ENCODE peak calls at places on chromosomes 1 and 21, in four cellular contexts. D is foreskin fibroblast; T is GM04504; O is stimulated activated CD4-positive, alpha-beta T cell treated with anti-CD3 and anti-CD28 coated beads, Interleukin-4, amount 100 ng/mL, for 24 hours. S is an unnamed sample.

GRCh38 chr21:43930074-43930847 is 65.2 kb downstream of the AGPAT3 start:
- DNase-seq in O (no peak), D (no peak), T (no peak), S (no peak)

GRCh38 chr1:214859647-214860046 is 222.9 kb upstream of the KCNK2 start:
- DNase-seq in T (no peak), O (no peak), D (no peak), S (no peak)

GRCh38 chr21:22154579-22155274 is 1156.5 kb downstream of the NCAM2 start:
- DNase-seq in T (no peak), O (no peak), D (no peak), S (no peak)

GRCh38 chr1:153617677-153618076 is 1.6 kb upstream of the S100A14 start:
- DNase-seq in O (peak), T (peak), D (no peak), S (no peak)

GRCh38 chr1:36436820-36437219 is 13.4 kb downstream of the OSCP1 start:
- DNase-seq in D (no peak), O (no peak), T (no peak), S (no peak)

GRCh38 chr1:86846166-86846647 is 67.7 kb downstream of the SELENOF start:
- DNase-seq in D (peak), O (no peak), T (peak), S (peak)

GRCh38 chr1:227192163-227192562 is 126.1 kb downstream of the CDC42BPA start:
- DNase-seq in D (peak), O (peak), T (peak), S (peak)

GRCh38 chr1:88985033-88985432 is 7.4 kb downstream of the KYAT3 start:
- DNase-seq in D (peak), O (no peak), T (peak), S (no peak)

GRCh38 chr1:205578780-205579571 is 52.8 kb downstream of the ELK4 start:
- DNase-seq in T (no peak), O (no peak), D (no peak), S (no peak)

GRCh38 chr1:40948741-40949528 is 30.6 kb upstream of the CTPS1 start:
- DNase-seq in O (peak), T (no peak), D (peak), S (no peak)

GRCh38 chr1:15251807-15252546 is 5.0 kb downstream of the FHAD1 start:
- DNase-seq in O (no peak), T (no peak), D (no peak), S (no peak)

GRCh38 chr21:29676395-29676794 is 263.4 kb downstream of the GRIK1 start:
- DNase-seq in D (no peak), O (no peak), T (no peak), S (no peak)

GRCh38 chr1:27570383-27570755 is 33.6 kb downstream of the AHDC1 start:
- DNase-seq in T (no peak), D (no peak), O (no peak), S (no peak)

GRCh38 chr21:40254540-40255455 is 387.6 kb downstream of the PCP4 start:
- DNase-seq in D (no peak), T (no peak), O (no peak), S (peak)

GRCh38 chr1:6612641-6613360 is 730 bp upstream of the PHF13 start:
- DNase-seq in D (peak), O (peak), T (peak), S (no peak)

GRCh38 chr1:60227581-60228252 is 154.1 kb upstream of the C1orf87 start:
- DNase-seq in T (peak), D (no peak), O (no peak), S (no peak)

GRCh38 chr1:116826818-116827606 is 72.8 kb downstream of the CD2 start:
- DNase-seq in T (no peak), O (peak), D (no peak), S (no peak)

GRCh38 chr1:78331799-78332198 is 159.0 kb upstream of the PTGFR start:
- DNase-seq in T (no peak), D (no peak), O (no peak), S (no peak)

GRCh38 chr1:58575831-58576726 is 973 bp downstream of the TACSTD2 start:
- DNase-seq in D (no peak), O (no peak), T (no peak), S (no peak)

GRCh38 chr21:36127250-36127904 is 7.5 kb upstream of the CBR3 start:
- DNase-seq in D (no peak), T (no peak), O (no peak), S (no peak)

GRCh38 chr1:18256318-18257235 is 149.0 kb downstream of the IGSF21 start:
- DNase-seq in O (peak), D (no peak), T (no peak), S (no peak)

GRCh38 chr1:155085504-155086181 is 7.0 kb downstream of the EFNA3 start:
- DNase-seq in O (peak), T (no peak), D (no peak), S (no peak)

GRCh38 chr1:109193653-109194590 is 19.8 kb upstream of the SARS1 start:
- DNase-seq in T (no peak), O (peak), D (no peak), S (no peak)

GRCh38 chr1:39293375-39294070 is 89.0 kb downstream of the MACF1 start:
- DNase-seq in O (no peak), T (peak), D (peak), S (no peak)

GRCh38 chr1:11913291-11913690 is 12.9 kb downstream of the KIAA2013 start:
- DNase-seq in T (no peak), O (no peak), D (no peak), S (no peak)

GRCh38 chr1:211870156-211870555 is 39.6 kb upstream of the LPGAT1 start:
- DNase-seq in T (no peak), D (peak), O (no peak), S (no peak)

GRCh38 chr1:226443033-226443432 is 35.1 kb upstream of the PARP1 start:
- DNase-seq in T (no peak), O (no peak), D (no peak), S (no peak)

GRCh38 chr1:17439250-17440073 is at the start of gene RCC2:
- DNase-seq in D (peak), T (no peak), O (peak), S (no peak)

GRCh38 chr1:27318596-27318995 is 3.4 kb upstream of the TMEM222 start:
- DNase-seq in T (peak), D (peak), O (no peak), S (no peak)

GRCh38 chr1:224175615-224176014 is 7.4 kb upstream of the DEGS1 start:
- DNase-seq in T (no peak), D (no peak), O (peak), S (no peak)

S was measured in AG04449.